ENCODE peak calls at places on chromosomes 13 and 19, in four cellular contexts. Y is brain microvascular endothelial cell, H is skeletal muscle cell, O is AG10803. A is an unnamed sample.

GRCh38 chr13:63882052-63882451 is 2466.4 kb upstream of the PCDH20 start:
- DNase-seq in Y (no peak), H (no peak), O (no peak), A (no peak)

GRCh38 chr13:67964091-67964490 is 734.0 kb upstream of the PCDH9 start:
- DNase-seq in H (no peak), O (no peak), Y (no peak), A (no peak)

GRCh38 chr13:109131698-109132257 is 502.4 kb downstream of the MYO16 start:
- DNase-seq in O (peak), H (no peak), Y (peak), A (no peak)

GRCh38 chr19:33301011-33301899 is 1.1 kb downstream of the CEBPA start:
- DNase-seq in Y (no peak), O (peak), H (no peak), A (peak)

GRCh38 chr13:90272356-90272755 is 1075.1 kb upstream of the MIR17HG start:
- DNase-seq in O (peak), Y (no peak), H (peak), A (no peak)

GRCh38 chr19:47796785-47797184 is 7.6 kb downstream of the TPRX1 start:
- DNase-seq in Y (no peak), O (no peak), H (no peak), A (no peak)

GRCh38 chr19:4929186-4929585 is 19.9 kb downstream of the UHRF1 start:
- DNase-seq in O (no peak), H (no peak), Y (peak), A (peak)

GRCh38 chr19:27794444-27795042 is 1418.4 kb downstream of the UQCRFS1 start:
- DNase-seq in Y (peak), O (peak), H (peak), A (peak)

GRCh38 chr19:33022472-33023116 is 42.1 kb downstream of the RHPN2 start:
- DNase-seq in O (no peak), H (no peak), Y (no peak), A (no peak)

GRCh38 chr19:2035590-2035991 is 15.5 kb downstream of the MKNK2 start:
- DNase-seq in O (no peak), H (no peak), Y (no peak), A (peak)

GRCh38 chr13:113539822-113540221 is 44.7 kb upstream of the TFDP1 start:
- DNase-seq in O (peak), H (peak), Y (no peak), A (no peak)